ENCODE peak calls at places on chromosomes 7 and 10, in seven cellular contexts. G is HS-5; N is sigmoid colon; W is NCI-H1105; M is NCI-H1092 treated with DMSO at 0.1 percent for 48 hours; E is activated CD4-positive, alpha-beta T cell treated with anti-CD3 and anti-CD28 coated beads, Interleukin-2, amount 10 ng/mL, durations not matched to agents 7 days and 5 days; Z is NCI-H446. I is an unnamed sample.

GRCh38 chr10:75617485-75618155 is 186.2 kb downstream of the LRMDA start:
- DNase-seq in M (no peak), N (peak; percentile 90), Z (no peak), E (no peak), W (no peak), G (no peak), I (no peak)

GRCh38 chr7:80218723-80219122 is 84.1 kb downstream of the GNAI1 start:
- DNase-seq in G (peak; percentile 63), W (no peak), N (no peak), Z (no peak), E (no peak), M (no peak), I (no peak)

GRCh38 chr10:90920986-90921643 is at the start of gene ANKRD1:
- DNase-seq in G (peak; percentile 90), N (no peak), E (no peak), Z (no peak), W (no peak), M (no peak), I (no peak)

GRCh38 chr10:31508882-31509281 is 189.9 kb downstream of the ZEB1 start:
- DNase-seq in E (no peak), Z (no peak), N (no peak), G (no peak), M (no peak), W (no peak), I (no peak)

GRCh38 chr10:51895209-51895608 is 195.8 kb upstream of the CSTF2T start:
- DNase-seq in M (no peak), W (no peak), E (no peak), Z (no peak), N (peak; percentile 69), G (no peak), I (no peak)

GRCh38 chr7:128742206-128742605 is 3.0 kb downstream of the CALU start:
- DNase-seq in W (no peak), E (no peak), Z (no peak), G (peak; percentile 65), M (no peak), N (no peak), I (no peak)

GRCh38 chr10:76302491-76302890 is 871.1 kb downstream of the LRMDA start:
- DNase-seq in N (no peak), M (no peak), G (no peak), E (no peak), Z (no peak), W (no peak), I (no peak)

GRCh38 chr10:16566202-16566805 is 44.6 kb upstream of the C1QL3 start:
- DNase-seq in N (no peak), M (no peak), E (no peak), W (no peak), Z (no peak), G (no peak), I (no peak)

GRCh38 chr7:108239501-108240225 is 109.5 kb upstream of the LAMB4 start:
- DNase-seq in Z (no peak), W (peak; percentile 60), G (no peak), M (peak; percentile 98), N (no peak), E (no peak), I (no peak)

GRCh38 chr10:22713853-22714523 is 390 bp downstream of the PIP4K2A start:
- DNase-seq in Z (no peak), E (peak; percentile 35), W (no peak), M (peak; percentile 9), G (no peak), N (peak; percentile 68), I (peak; percentile 65)

GRCh38 chr7:21960922-21961321 is 15.2 kb upstream of the CDCA7L start:
- DNase-seq in Z (no peak), N (no peak), M (no peak), W (no peak), G (peak; percentile 84), E (no peak), I (no peak)

GRCh38 chr7:18425227-18425626 is 70.3 kb upstream of the HDAC9 start:
- DNase-seq in G (no peak), E (no peak), N (no peak), Z (no peak), M (no peak), W (no peak), I (no peak)

GRCh38 chr10:61565819-61566560 is 96.7 kb upstream of the CABCOCO1 start:
- DNase-seq in W (no peak), E (no peak), Z (no peak), N (no peak), G (no peak), M (no peak), I (no peak)

GRCh38 chr7:32616625-32617024 is 121.3 kb downstream of the AVL9 start:
- DNase-seq in G (peak; percentile 74), N (no peak), W (no peak), E (no peak), Z (peak; percentile 43), M (no peak), I (no peak)